ENCODE peak calls at places on chromosome 21, in nine cellular contexts. One of them, this sample, is unnamed.

GRCh38 chr21:37208741-37209225 is 58.4 kb downstream of the VPS26C start:
- DNase-seq in astrocyte of the spinal cord: no peak
- DNase-seq in NCI-H446 treated with DMSO at 0.1 percent for 48 hours: no peak
- DNase-seq in head of caudate nucleus: peak
- DNase-seq in DMS 273 treated with DMSO at 0.1 percent for 48 hours: no peak
- DNase-seq in fibroblast of the aortic adventitia: no peak
- DNase-seq in stromal cell of bone marrow: no peak
- DNase-seq in Peyer's patch: no peak
- DNase-seq in NCI-H187: no peak
- DNase-seq in this sample: no peak

GRCh38 chr21:44697811-44698734 is 1.1 kb downstream of the KRTAP10-12 start:
- DNase-seq in NCI-H187: no peak
- DNase-seq in fibroblast of the aortic adventitia: no peak
- DNase-seq in Peyer's patch: no peak
- DNase-seq in DMS 273 treated with DMSO at 0.1 percent for 48 hours: no peak
- DNase-seq in head of caudate nucleus: no peak
- DNase-seq in stromal cell of bone marrow: no peak
- DNase-seq in NCI-H446 treated with DMSO at 0.1 percent for 48 hours: no peak
- DNase-seq in astrocyte of the spinal cord: peak
- DNase-seq in this sample: no peak

GRCh38 chr21:26405735-26406361 is 167.2 kb downstream of the CYYR1 start:
- DNase-seq in Peyer's patch: no peak
- DNase-seq in head of caudate nucleus: peak
- DNase-seq in DMS 273 treated with DMSO at 0.1 percent for 48 hours: no peak
- DNase-seq in astrocyte of the spinal cord: peak
- DNase-seq in NCI-H187: no peak
- DNase-seq in NCI-H446 treated with DMSO at 0.1 percent for 48 hours: no peak
- DNase-seq in fibroblast of the aortic adventitia: peak
- DNase-seq in stromal cell of bone marrow: peak
- DNase-seq in this sample: no peak

GRCh38 chr21:37266515-37267221 is 466 bp downstream of the VPS26C start:
- DNase-seq in fibroblast of the aortic adventitia: peak
- DNase-seq in DMS 273 treated with DMSO at 0.1 percent for 48 hours: no peak
- DNase-seq in NCI-H446 treated with DMSO at 0.1 percent for 48 hours: no peak
- DNase-seq in astrocyte of the spinal cord: peak
- DNase-seq in head of caudate nucleus: no peak
- DNase-seq in NCI-H187: peak
- DNase-seq in stromal cell of bone marrow: no peak
- DNase-seq in Peyer's patch: no peak
- DNase-seq in this sample: peak

GRCh38 chr21:33401617-33401967 is 1.6 kb upstream of the IFNGR2 start:
- DNase-seq in fibroblast of the aortic adventitia: no peak
- DNase-seq in NCI-H187: no peak
- DNase-seq in DMS 273 treated with DMSO at 0.1 percent for 48 hours: no peak
- DNase-seq in stromal cell of bone marrow: no peak
- DNase-seq in Peyer's patch: no peak
- DNase-seq in NCI-H446 treated with DMSO at 0.1 percent for 48 hours: no peak
- DNase-seq in head of caudate nucleus: no peak
- DNase-seq in astrocyte of the spinal cord: no peak
- DNase-seq in this sample: no peak

GRCh38 chr21:32423846-32424535 is 11.5 kb downstream of the EVA1C start:
- DNase-seq in head of caudate nucleus: no peak
- DNase-seq in astrocyte of the spinal cord: no peak
- DNase-seq in DMS 273 treated with DMSO at 0.1 percent for 48 hours: no peak
- DNase-seq in NCI-H446 treated with DMSO at 0.1 percent for 48 hours: no peak
- DNase-seq in stromal cell of bone marrow: no peak
- DNase-seq in Peyer's patch: no peak
- DNase-seq in NCI-H187: no peak
- DNase-seq in fibroblast of the aortic adventitia: no peak
- DNase-seq in this sample: no peak

GRCh38 chr21:44529011-44529421 is 11.0 kb downstream of the KRTAP10-1 start:
- DNase-seq in DMS 273 treated with DMSO at 0.1 percent for 48 hours: no peak
- DNase-seq in stromal cell of bone marrow: no peak
- DNase-seq in NCI-H187: no peak
- DNase-seq in astrocyte of the spinal cord: no peak
- DNase-seq in head of caudate nucleus: no peak
- DNase-seq in NCI-H446 treated with DMSO at 0.1 percent for 48 hours: no peak
- DNase-seq in Peyer's patch: peak
- DNase-seq in fibroblast of the aortic adventitia: no peak
- DNase-seq in this sample: no peak

GRCh38 chr21:34046917-34047316 is 26.5 kb upstream of the MRPS6 start:
- DNase-seq in astrocyte of the spinal cord: no peak
- DNase-seq in Peyer's patch: no peak
- DNase-seq in head of caudate nucleus: no peak
- DNase-seq in NCI-H446 treated with DMSO at 0.1 percent for 48 hours: no peak
- DNase-seq in NCI-H187: no peak
- DNase-seq in fibroblast of the aortic adventitia: no peak
- DNase-seq in stromal cell of bone marrow: no peak
- DNase-seq in DMS 273 treated with DMSO at 0.1 percent for 48 hours: no peak
- DNase-seq in this sample: no peak

GRCh38 chr21:39004776-39005605 is 178.3 kb downstream of the PSMG1 start:
- DNase-seq in NCI-H187: no peak
- DNase-seq in astrocyte of the spinal cord: no peak
- DNase-seq in fibroblast of the aortic adventitia: peak
- DNase-seq in DMS 273 treated with DMSO at 0.1 percent for 48 hours: no peak
- DNase-seq in stromal cell of bone marrow: no peak
- DNase-seq in head of caudate nucleus: peak
- DNase-seq in Peyer's patch: no peak
- DNase-seq in NCI-H446 treated with DMSO at 0.1 percent for 48 hours: no peak
- DNase-seq in this sample: no peak

GRCh38 chr21:42614391-42614790 is 39.0 kb upstream of the PDE9A start:
- DNase-seq in NCI-H446 treated with DMSO at 0.1 percent for 48 hours: no peak
- DNase-seq in Peyer's patch: no peak
- DNase-seq in head of caudate nucleus: no peak
- DNase-seq in NCI-H187: no peak
- DNase-seq in fibroblast of the aortic adventitia: no peak
- DNase-seq in astrocyte of the spinal cord: no peak
- DNase-seq in DMS 273 treated with DMSO at 0.1 percent for 48 hours: no peak
- DNase-seq in stromal cell of bone marrow: no peak
- DNase-seq in this sample: no peak

GRCh38 chr21:17343055-17343454 is 169.8 kb upstream of the CXADR start:
- DNase-seq in head of caudate nucleus: no peak
- DNase-seq in fibroblast of the aortic adventitia: peak
- DNase-seq in NCI-H187: no peak
- DNase-seq in Peyer's patch: no peak
- DNase-seq in stromal cell of bone marrow: no peak
- DNase-seq in DMS 273 treated with DMSO at 0.1 percent for 48 hours: no peak
- DNase-seq in NCI-H446 treated with DMSO at 0.1 percent for 48 hours: no peak
- DNase-seq in astrocyte of the spinal cord: peak
- DNase-seq in this sample: no peak

GRCh38 chr21:35256468-35256988 is 207.4 kb upstream of the RUNX1 start:
- DNase-seq in NCI-H187: peak
- DNase-seq in NCI-H446 treated with DMSO at 0.1 percent for 48 hours: no peak
- DNase-seq in stromal cell of bone marrow: peak
- DNase-seq in Peyer's patch: peak
- DNase-seq in astrocyte of the spinal cord: peak
- DNase-seq in head of caudate nucleus: peak
- DNase-seq in fibroblast of the aortic adventitia: peak
- DNase-seq in DMS 273 treated with DMSO at 0.1 percent for 48 hours: peak
- DNase-seq in this sample: peak

GRCh38 chr21:15018382-15018781 is 46.4 kb downstream of the NRIP1 start:
- DNase-seq in NCI-H187: no peak
- DNase-seq in Peyer's patch: no peak
- DNase-seq in NCI-H446 treated with DMSO at 0.1 percent for 48 hours: no peak
- DNase-seq in astrocyte of the spinal cord: no peak
- DNase-seq in stromal cell of bone marrow: no peak
- DNase-seq in fibroblast of the aortic adventitia: no peak
- DNase-seq in DMS 273 treated with DMSO at 0.1 percent for 48 hours: no peak
- DNase-seq in head of caudate nucleus: no peak
- DNase-seq in this sample: no peak

GRCh38 chr21:42040411-42041180 is 30.4 kb upstream of the ZBTB21 start:
- DNase-seq in NCI-H187: no peak
- DNase-seq in NCI-H446 treated with DMSO at 0.1 percent for 48 hours: no peak
- DNase-seq in Peyer's patch: peak
- DNase-seq in stromal cell of bone marrow: peak
- DNase-seq in fibroblast of the aortic adventitia: peak
- DNase-seq in astrocyte of the spinal cord: peak
- DNase-seq in DMS 273 treated with DMSO at 0.1 percent for 48 hours: no peak
- DNase-seq in head of caudate nucleus: no peak
- DNase-seq in this sample: no peak

GRCh38 chr21:41171210-41171609 is 3.2 kb downstream of the BACE2 start:
- DNase-seq in head of caudate nucleus: peak
- DNase-seq in NCI-H446 treated with DMSO at 0.1 percent for 48 hours: no peak
- DNase-seq in fibroblast of the aortic adventitia: peak
- DNase-seq in stromal cell of bone marrow: no peak
- DNase-seq in astrocyte of the spinal cord: peak
- DNase-seq in NCI-H187: no peak
- DNase-seq in DMS 273 treated with DMSO at 0.1 percent for 48 hours: no peak
- DNase-seq in Peyer's patch: no peak
- DNase-seq in this sample: no peak

GRCh38 chr21:34202553-34203332 is 129.4 kb downstream of the MRPS6 start:
- DNase-seq in Peyer's patch: no peak
- DNase-seq in fibroblast of the aortic adventitia: no peak
- DNase-seq in head of caudate nucleus: peak
- DNase-seq in DMS 273 treated with DMSO at 0.1 percent for 48 hours: no peak
- DNase-seq in stromal cell of bone marrow: no peak
- DNase-seq in NCI-H187: no peak
- DNase-seq in astrocyte of the spinal cord: no peak
- DNase-seq in NCI-H446 treated with DMSO at 0.1 percent for 48 hours: no peak
- DNase-seq in this sample: no peak

GRCh38 chr21:43269461-43269860 is 100.7 kb downstream of the CRYAA start:
- DNase-seq in NCI-H187: no peak
- DNase-seq in stromal cell of bone marrow: no peak
- DNase-seq in DMS 273 treated with DMSO at 0.1 percent for 48 hours: no peak
- DNase-seq in astrocyte of the spinal cord: no peak
- DNase-seq in head of caudate nucleus: no peak
- DNase-seq in Peyer's patch: no peak
- DNase-seq in fibroblast of the aortic adventitia: no peak
- DNase-seq in NCI-H446 treated with DMSO at 0.1 percent for 48 hours: no peak
- DNase-seq in this sample: no peak

GRCh38 chr21:33026878-33027400 is 1.2 kb downstream of the OLIG2 start:
- DNase-seq in NCI-H446 treated with DMSO at 0.1 percent for 48 hours: no peak
- DNase-seq in NCI-H187: no peak
- DNase-seq in stromal cell of bone marrow: no peak
- DNase-seq in DMS 273 treated with DMSO at 0.1 percent for 48 hours: no peak
- DNase-seq in head of caudate nucleus: peak
- DNase-seq in astrocyte of the spinal cord: no peak
- DNase-seq in Peyer's patch: no peak
- DNase-seq in fibroblast of the aortic adventitia: peak
- DNase-seq in this sample: no peak

GRCh38 chr21:41847066-41847804 is 31.9 kb downstream of the PRDM15 start:
- DNase-seq in stromal cell of bone marrow: no peak
- DNase-seq in astrocyte of the spinal cord: peak
- DNase-seq in DMS 273 treated with DMSO at 0.1 percent for 48 hours: no peak
- DNase-seq in NCI-H446 treated with DMSO at 0.1 percent for 48 hours: no peak
- DNase-seq in NCI-H187: no peak
- DNase-seq in fibroblast of the aortic adventitia: no peak
- DNase-seq in head of caudate nucleus: no peak
- DNase-seq in Peyer's patch: no peak
- DNase-seq in this sample: no peak

GRCh38 chr21:42534901-42535378 is 21.3 kb downstream of the SLC37A1 start:
- DNase-seq in astrocyte of the spinal cord: no peak
- DNase-seq in head of caudate nucleus: no peak
- DNase-seq in Peyer's patch: peak
- DNase-seq in NCI-H446 treated with DMSO at 0.1 percent for 48 hours: no peak
- DNase-seq in NCI-H187: no peak
- DNase-seq in stromal cell of bone marrow: no peak
- DNase-seq in DMS 273 treated with DMSO at 0.1 percent for 48 hours: no peak
- DNase-seq in fibroblast of the aortic adventitia: no peak
- DNase-seq in this sample: no peak

GRCh38 chr21:42790520-42790919 is 88.8 kb downstream of the WDR4 start:
- DNase-seq in DMS 273 treated with DMSO at 0.1 percent for 48 hours: no peak
- DNase-seq in astrocyte of the spinal cord: no peak
- DNase-seq in stromal cell of bone marrow: no peak
- DNase-seq in NCI-H187: no peak
- DNase-seq in NCI-H446 treated with DMSO at 0.1 percent for 48 hours: no peak
- DNase-seq in head of caudate nucleus: no peak
- DNase-seq in fibroblast of the aortic adventitia: no peak
- DNase-seq in Peyer's patch: no peak
- DNase-seq in this sample: no peak

GRCh38 chr21:20661745-20662470 is 336.3 kb upstream of the NCAM2 start:
- DNase-seq in fibroblast of the aortic adventitia: no peak
- DNase-seq in stromal cell of bone marrow: no peak
- DNase-seq in NCI-H446 treated with DMSO at 0.1 percent for 48 hours: no peak
- DNase-seq in Peyer's patch: no peak
- DNase-seq in head of caudate nucleus: no peak
- DNase-seq in DMS 273 treated with DMSO at 0.1 percent for 48 hours: no peak
- DNase-seq in NCI-H187: peak
- DNase-seq in astrocyte of the spinal cord: peak
- DNase-seq in this sample: no peak

GRCh38 chr21:33975548-33976081 is 60.0 kb upstream of the ATP5PO start:
- DNase-seq in stromal cell of bone marrow: no peak
- DNase-seq in head of caudate nucleus: no peak
- DNase-seq in NCI-H187: no peak
- DNase-seq in Peyer's patch: no peak
- DNase-seq in fibroblast of the aortic adventitia: peak
- DNase-seq in NCI-H446 treated with DMSO at 0.1 percent for 48 hours: no peak
- DNase-seq in DMS 273 treated with DMSO at 0.1 percent for 48 hours: no peak
- DNase-seq in astrocyte of the spinal cord: peak
- DNase-seq in this sample: no peak

GRCh38 chr21:17708541-17709265 is 96.0 kb upstream of the BTG3 start:
- DNase-seq in Peyer's patch: no peak
- DNase-seq in stromal cell of bone marrow: no peak
- DNase-seq in NCI-H446 treated with DMSO at 0.1 percent for 48 hours: no peak
- DNase-seq in astrocyte of the spinal cord: no peak
- DNase-seq in DMS 273 treated with DMSO at 0.1 percent for 48 hours: no peak
- DNase-seq in head of caudate nucleus: no peak
- DNase-seq in NCI-H187: no peak
- DNase-seq in fibroblast of the aortic adventitia: no peak
- DNase-seq in this sample: no peak

GRCh38 chr21:32494946-32495703 is 82.6 kb downstream of the EVA1C start:
- DNase-seq in astrocyte of the spinal cord: peak
- DNase-seq in head of caudate nucleus: no peak
- DNase-seq in fibroblast of the aortic adventitia: peak
- DNase-seq in NCI-H187: no peak
- DNase-seq in Peyer's patch: no peak
- DNase-seq in stromal cell of bone marrow: peak
- DNase-seq in NCI-H446 treated with DMSO at 0.1 percent for 48 hours: no peak
- DNase-seq in DMS 273 treated with DMSO at 0.1 percent for 48 hours: no peak
- DNase-seq in this sample: no peak

GRCh38 chr21:35533893-35534292 is 484.8 kb upstream of the RUNX1 start:
- DNase-seq in fibroblast of the aortic adventitia: no peak
- DNase-seq in head of caudate nucleus: no peak
- DNase-seq in astrocyte of the spinal cord: no peak
- DNase-seq in NCI-H446 treated with DMSO at 0.1 percent for 48 hours: no peak
- DNase-seq in stromal cell of bone marrow: no peak
- DNase-seq in Peyer's patch: no peak
- DNase-seq in DMS 273 treated with DMSO at 0.1 percent for 48 hours: no peak
- DNase-seq in NCI-H187: no peak
- DNase-seq in this sample: no peak

GRCh38 chr21:36841866-36842265 is 124.6 kb downstream of the HLCS start:
- DNase-seq in NCI-H446 treated with DMSO at 0.1 percent for 48 hours: no peak
- DNase-seq in stromal cell of bone marrow: no peak
- DNase-seq in fibroblast of the aortic adventitia: no peak
- DNase-seq in head of caudate nucleus: no peak
- DNase-seq in Peyer's patch: no peak
- DNase-seq in NCI-H187: no peak
- DNase-seq in DMS 273 treated with DMSO at 0.1 percent for 48 hours: no peak
- DNase-seq in astrocyte of the spinal cord: no peak
- DNase-seq in this sample: no peak

GRCh38 chr21:26447932-26448331 is 125.2 kb downstream of the CYYR1 start:
- DNase-seq in NCI-H446 treated with DMSO at 0.1 percent for 48 hours: no peak
- DNase-seq in astrocyte of the spinal cord: no peak
- DNase-seq in NCI-H187: no peak
- DNase-seq in fibroblast of the aortic adventitia: no peak
- DNase-seq in stromal cell of bone marrow: no peak
- DNase-seq in DMS 273 treated with DMSO at 0.1 percent for 48 hours: no peak
- DNase-seq in Peyer's patch: no peak
- DNase-seq in head of caudate nucleus: no peak
- DNase-seq in this sample: no peak

GRCh38 chr21:45280178-45280821 is 7.4 kb downstream of the POFUT2 start:
- DNase-seq in NCI-H446 treated with DMSO at 0.1 percent for 48 hours: no peak
- DNase-seq in DMS 273 treated with DMSO at 0.1 percent for 48 hours: no peak
- DNase-seq in Peyer's patch: no peak
- DNase-seq in head of caudate nucleus: no peak
- DNase-seq in stromal cell of bone marrow: no peak
- DNase-seq in astrocyte of the spinal cord: no peak
- DNase-seq in NCI-H187: no peak
- DNase-seq in fibroblast of the aortic adventitia: no peak
- DNase-seq in this sample: no peak

GRCh38 chr21:34004984-34005383 is 68.4 kb upstream of the MRPS6 start:
- DNase-seq in DMS 273 treated with DMSO at 0.1 percent for 48 hours: no peak
- DNase-seq in head of caudate nucleus: no peak
- DNase-seq in fibroblast of the aortic adventitia: no peak
- DNase-seq in NCI-H446 treated with DMSO at 0.1 percent for 48 hours: peak
- DNase-seq in NCI-H187: no peak
- DNase-seq in stromal cell of bone marrow: no peak
- DNase-seq in Peyer's patch: no peak
- DNase-seq in astrocyte of the spinal cord: no peak
- DNase-seq in this sample: no peak

This sample was measured in NCI-H1694.